ENCODE peak calls at places on chromosome 1, in five cellular contexts. T is suprapubic skin, E is left lung, P is cortex of kidney, Y is RKO. O is an unnamed sample.

GRCh38 chr1:65083263-65083896 is 64.6 kb upstream of the AK4 start:
- DNase-seq in E (no peak), T (no peak), Y (no peak), P (no peak), O (peak; percentile 53)

GRCh38 chr1:55065649-55066048 is 26.3 kb downstream of the PCSK9 start:
- DNase-seq in P (no peak), E (no peak), Y (no peak), T (no peak), O (peak; percentile 30)

GRCh38 chr1:48943826-48944225 is 167.1 kb upstream of the BEND5 start:
- DNase-seq in Y (no peak), T (no peak), E (no peak), P (no peak), O (no peak)

GRCh38 chr1:175742790-175743459 is 470 bp downstream of the TNR start:
- DNase-seq in Y (peak; percentile 69), P (no peak), E (no peak), T (no peak), O (no peak)

GRCh38 chr1:204254031-204254661 is 40.4 kb upstream of the GOLT1A start:
- DNase-seq in Y (no peak), T (peak; percentile 90), P (no peak), E (no peak), O (peak; percentile 78)

GRCh38 chr1:43776043-43776761 is 68.9 kb downstream of the ST3GAL3 start:
- DNase-seq in E (no peak), Y (no peak), P (no peak), T (no peak), O (no peak)

GRCh38 chr1:8018492-8019228 is 7.4 kb downstream of the ERRFI1 start:
- DNase-seq in P (no peak), E (no peak), Y (no peak), T (no peak), O (no peak)

GRCh38 chr1:195141294-195141693 is 1466.9 kb downstream of the KCNT2 start:
- DNase-seq in E (no peak), P (no peak), Y (no peak), T (no peak), O (no peak)

O was measured in CD14-positive monocyte.